ENCODE peak calls at places on chromosomes 11 and 22, in five cellular contexts. G is mucosa of descending colon; Z is Peyer's patch; Y is CD4-positive, CD25-positive, alpha-beta regulatory T cell; J is psoas muscle. K is an unnamed sample. For H3K36me3 and H3K4me1, the result is how much of the 10 kb centered on the place peaks cover.

GRCh38 chr22:39959640-39960447 is at the start of gene TMA7B:
- DNase-seq in J (no peak), G (peak), Z (no peak), Y (no peak), K (no peak)

GRCh38 chr11:27076121-27076589 is 35.5 kb downstream of the BBOX1 start:
- DNase-seq in Z (no peak), Y (no peak), G (no peak), J (no peak), K (no peak)

GRCh38 chr11:97974798-97975498 is 1045.8 kb upstream of the CNTN5 start:
- DNase-seq in Z (no peak), G (no peak), J (no peak), Y (no peak), K (no peak)

GRCh38 chr11:63869686-63870085 is 30.8 kb downstream of the MARK2 start:
- DNase-seq in Z (no peak), Y (peak), G (no peak), J (no peak), K (peak)

GRCh38 chr11:61477734-61478148 is 30.8 kb upstream of the LRRC10B start:
- DNase-seq in G (peak), Z (peak), J (peak), Y (peak), K (peak)

GRCh38 chr22:39940757-39941305 is 19.4 kb upstream of the TMA7B start:
- DNase-seq in J (no peak), Y (no peak), Z (no peak), G (no peak), K (peak)

GRCh38 chr11:38598413-38598812 is 2000.4 kb upstream of the RAG2 start:
- DNase-seq in Z (no peak), Y (no peak), J (no peak), G (no peak), K (no peak)

GRCh38 chr22:38697055-38697980 is 3.4 kb downstream of the JOSD1 start:
- DNase-seq in Z (no peak), J (no peak), Y (no peak), G (no peak), K (no peak)

GRCh38 chr11:13101836-13102574 is 92.9 kb downstream of the RASSF10 start:
- DNase-seq in J (no peak), G (no peak), Z (no peak), Y (no peak), K (no peak)

GRCh38 chr11:109733245-109733644 is 311.3 kb downstream of the C11orf87 start:
- DNase-seq in J (no peak), Y (no peak), Z (no peak), G (no peak), K (no peak)
- H3K36me3 ChIP-seq in J (under half), Y (under half), Z (under half), G (under half), K (under half)

GRCh38 chr11:118618115-118618990 is 10.9 kb downstream of the PHLDB1 start:
- DNase-seq in J (peak), G (peak), Y (no peak), Z (peak), K (no peak)
- H3K4me1 ChIP-seq in J (under half), G (under half), Y (under half), Z (half or more), K (under half)

DNA sequence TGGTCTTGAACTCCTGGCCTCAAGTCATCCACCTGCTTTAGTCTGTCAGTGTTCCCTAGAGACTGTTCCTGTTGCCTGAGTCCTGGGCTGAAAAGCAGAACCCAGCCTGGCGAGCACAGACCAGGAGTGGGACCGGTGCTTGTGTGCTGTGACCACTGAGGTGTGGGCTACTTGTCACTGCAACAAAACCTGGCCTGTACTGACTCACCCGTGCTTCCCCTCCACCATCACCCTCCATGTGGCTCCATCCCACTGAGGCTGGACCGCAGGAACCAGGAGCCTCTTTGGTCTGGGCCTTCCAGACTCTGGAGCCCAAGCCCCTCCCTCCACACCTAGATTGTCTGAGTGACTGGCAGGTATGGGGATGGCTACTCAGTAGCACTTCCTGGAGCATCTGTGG is 8.6 kb downstream of the MCAT start:
- DNase-seq in J (no peak), Y (no peak), Z (no peak), G (no peak), K (no peak)
- H3K36me3 ChIP-seq in J (half or more), Y (under half), Z (under half), G (under half), K (under half)

DNA sequence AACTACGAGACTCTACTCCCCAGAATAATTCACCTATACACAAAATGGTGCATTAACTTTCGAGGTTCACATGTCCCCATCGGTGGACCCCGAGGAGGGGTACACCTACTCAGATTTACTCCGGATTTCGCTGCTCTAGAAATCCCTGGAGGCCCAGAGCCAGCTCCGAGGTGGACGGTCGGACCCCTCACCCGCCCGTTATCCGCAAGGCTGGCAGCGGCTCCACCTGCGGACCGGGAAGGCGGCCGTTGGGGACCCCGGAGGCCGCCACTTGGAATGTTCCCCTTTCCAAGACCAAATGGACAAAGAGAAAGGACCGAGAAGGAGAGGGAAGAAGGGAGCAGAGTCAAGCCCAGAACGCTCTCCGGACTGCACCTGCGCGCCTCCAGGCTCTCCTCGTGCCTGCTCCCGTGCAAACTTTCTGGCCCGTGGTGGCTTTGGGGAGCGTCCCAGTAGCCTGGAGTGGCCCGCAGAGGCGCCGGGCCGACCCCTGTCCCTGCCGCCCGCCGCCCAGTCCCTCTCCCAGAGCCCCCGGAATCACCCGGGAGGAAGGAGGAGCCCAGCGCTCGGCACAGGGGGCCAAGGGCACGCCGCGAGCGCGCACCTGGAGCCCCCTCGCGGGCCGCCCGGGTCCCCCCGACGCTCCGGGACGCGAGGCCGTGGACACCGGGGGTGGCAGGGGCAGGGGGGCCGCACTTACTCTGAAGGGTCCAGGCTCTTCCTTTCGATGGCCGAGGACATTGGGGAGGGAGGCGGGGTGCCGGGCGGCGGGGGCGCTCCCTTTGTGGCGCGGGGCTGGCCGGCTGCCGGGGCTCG is 23.0 kb downstream of the LMO2 start:
- DNase-seq in J (no peak), G (no peak), Y (no peak), Z (no peak), K (no peak)
- H3K4me1 ChIP-seq in J (under half), G (under half), Y (under half), Z (under half), K (under half)

GRCh38 chr11:120455487-120455886 is 56.1 kb upstream of the GRIK4 start:
- DNase-seq in G (no peak), J (no peak), Y (no peak), Z (no peak), K (no peak)

GRCh38 chr11:120462825-120463224 is 48.7 kb upstream of the GRIK4 start:
- DNase-seq in Y (no peak), Z (no peak), J (no peak), G (no peak), K (no peak)

GRCh38 chr11:120457996-120458395 is 53.6 kb upstream of the GRIK4 start:
- DNase-seq in Y (no peak), J (no peak), G (no peak), Z (no peak), K (no peak)
- H3K36me3 ChIP-seq in Y (under half), J (half or more), G (under half), Z (under half), K (under half)

GRCh38 chr11:128420277-128420676 is 167.1 kb downstream of the ETS1 start:
- DNase-seq in Y (no peak), G (no peak), Z (no peak), J (no peak), K (no peak)

GRCh38 chr11:128420943-128421342 is 166.4 kb downstream of the ETS1 start:
- DNase-seq in G (no peak), J (no peak), Y (no peak), Z (no peak), K (no peak)

GRCh38 chr11:128422576-128423370 is 164.6 kb downstream of the ETS1 start:
- DNase-seq in J (peak), Z (no peak), G (peak), Y (peak), K (peak)

GRCh38 chr11:128419012-128419767 is 168.2 kb downstream of the ETS1 start:
- DNase-seq in Z (no peak), G (peak), Y (no peak), J (no peak), K (no peak)

DNA sequence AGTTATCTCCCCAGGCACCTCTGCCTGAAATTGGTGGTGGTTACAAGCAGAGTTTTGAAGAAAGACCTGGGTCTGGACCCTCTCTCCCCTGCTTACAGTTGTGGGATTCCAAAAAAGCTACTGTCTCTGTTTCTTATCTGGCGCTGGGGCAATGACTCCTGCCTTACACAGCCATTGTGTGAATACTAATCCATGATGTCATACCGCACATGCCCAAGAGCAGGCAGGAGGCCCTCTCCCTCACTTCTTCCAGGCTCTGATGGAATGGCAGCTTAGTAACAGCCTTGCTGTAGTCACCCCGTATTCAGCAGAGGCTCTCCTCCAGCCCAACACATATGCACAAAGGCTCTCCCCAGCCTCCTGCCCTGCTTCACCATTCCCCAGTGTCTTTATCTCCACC is 165.8 kb downstream of the ETS1 start:
- DNase-seq in J (no peak), G (no peak), Z (no peak), Y (no peak), K (no peak)
- H3K4me1 ChIP-seq in J (under half), G (under half), Z (under half), Y (under half), K (under half)

DNA sequence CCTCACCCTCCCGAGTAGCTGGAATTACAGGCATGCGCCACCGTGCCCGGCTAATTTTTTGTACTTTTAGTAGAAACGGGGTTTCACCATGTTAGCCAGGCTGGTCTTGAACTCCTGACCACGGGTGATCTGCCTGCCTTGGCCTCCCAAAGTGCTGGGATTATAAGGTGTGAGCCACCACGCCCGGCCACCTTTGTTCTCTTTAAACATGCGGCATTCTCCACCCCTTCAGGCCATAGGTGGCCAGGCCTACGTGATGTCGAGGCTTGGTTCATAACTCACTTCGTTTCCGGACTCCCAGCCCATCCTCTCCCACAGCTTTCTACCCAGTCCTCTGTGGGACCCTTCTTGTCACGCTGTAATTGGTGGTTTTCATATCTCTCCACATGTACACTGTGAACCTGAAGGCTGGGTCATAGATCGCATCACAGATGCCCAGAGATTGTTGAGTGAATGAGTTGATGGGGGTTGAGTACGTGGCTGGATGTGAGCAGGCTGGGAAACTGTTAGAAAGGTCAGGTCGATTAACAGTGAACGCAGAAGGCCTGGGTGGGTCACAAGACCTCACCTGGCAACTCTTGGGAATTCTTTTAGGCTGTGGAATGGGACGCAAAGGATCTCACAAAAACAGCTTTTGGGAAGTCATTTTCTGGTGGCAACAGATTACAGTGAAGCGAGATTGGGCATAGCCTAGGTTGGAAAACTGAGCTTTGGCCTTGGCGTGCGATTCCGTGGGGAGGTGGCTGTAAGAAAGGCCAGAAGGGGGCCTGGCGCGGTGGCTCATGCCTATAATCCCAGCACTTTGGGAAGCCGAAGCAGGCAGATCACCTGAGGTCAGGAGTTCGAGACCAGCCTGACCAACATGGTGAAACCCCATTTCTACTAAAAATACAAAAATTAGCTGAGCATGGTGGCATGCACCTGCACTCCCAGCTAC is 44.5 kb downstream of the ST14 start:
- DNase-seq in Y (no peak), J (no peak), G (peak), Z (peak), K (no peak)
- H3K36me3 ChIP-seq in Y (under half), J (under half), G (under half), Z (under half), K (under half)

K was measured in CD4-positive, alpha-beta memory T cell.